ENCODE peak calls at places on chromosomes 2 and 18, in four cellular contexts. J, F, R and D are unnamed samples.

GRCh38 chr18:28399781-28400362 is 222.9 kb upstream of the CDH2 start:
- DNase-seq in J (no peak), R (no peak), F (no peak), D (no peak)

GRCh38 chr2:73981081-73981968 is 3.4 kb upstream of the TET3 start:
- DNase-seq in F (no peak), J (peak), R (no peak), D (peak)

GRCh38 chr18:6271585-6271984 is 143.1 kb downstream of the L3MBTL4 start:
- DNase-seq in R (no peak), F (no peak), J (no peak), D (no peak)

GRCh38 chr2:226115102-226115831 is 684.4 kb downstream of the IRS1 start:
- DNase-seq in F (no peak), R (peak), J (no peak), D (peak)

GRCh38 chr2:222250313-222250712 is 48.5 kb downstream of the PAX3 start:
- DNase-seq in F (no peak), R (no peak), J (no peak), D (no peak)

GRCh38 chr2:170928036-170928823 is 823 bp upstream of the GORASP2 start:
- DNase-seq in J (no peak), R (peak), F (no peak), D (peak)

GRCh38 chr2:220096406-220096805 is 469.0 kb downstream of the SLC4A3 start:
- DNase-seq in J (no peak), R (peak), F (no peak), D (peak)

GRCh38 chr2:101949304-101949703 is 42.5 kb upstream of the IL1R2 start:
- DNase-seq in R (no peak), J (no peak), F (no peak), D (no peak)

GRCh38 chr18:58863539-58864145 is 1.0 kb upstream of the ZNF532 start:
- DNase-seq in J (no peak), R (peak), F (peak), D (no peak)

GRCh38 chr2:130837811-130838565 is 1.3 kb downstream of the ARHGEF4 start:
- DNase-seq in F (no peak), J (no peak), R (no peak), D (no peak)

GRCh38 chr2:85396531-85397470 is 13.4 kb downstream of the CAPG start:
- DNase-seq in F (no peak), R (no peak), J (no peak), D (no peak)

GRCh38 chr2:112706170-112706664 is 14.6 kb upstream of the NT5DC4 start:
- DNase-seq in J (no peak), F (no peak), R (peak), D (peak)

GRCh38 chr2:149148195-149149006 is 109.9 kb downstream of the LYPD6B start:
- DNase-seq in F (no peak), J (no peak), R (no peak), D (no peak)

GRCh38 chr2:151437630-151438029 is 27.9 kb downstream of the RIF1 start:
- DNase-seq in F (no peak), J (no peak), R (peak), D (peak)

GRCh38 chr2:12320027-12320734 is 396.6 kb upstream of the TRIB2 start:
- DNase-seq in J (no peak), R (peak), F (no peak), D (no peak)

GRCh38 chr18:57771183-57771582 is 31.9 kb downstream of the ATP8B1 start:
- DNase-seq in J (no peak), F (no peak), R (no peak), D (no peak)

GRCh38 chr2:975095-975494 is 24.4 kb downstream of the SNTG2 start:
- DNase-seq in R (no peak), F (no peak), J (no peak), D (no peak)

GRCh38 chr18:63249781-63250180 is 69.8 kb downstream of the BCL2 start:
- DNase-seq in R (no peak), J (no peak), F (no peak), D (peak)

GRCh38 chr2:138059967-138060635 is 95.8 kb downstream of the HNMT start:
- DNase-seq in R (peak), F (no peak), J (no peak), D (no peak)

GRCh38 chr2:25912851-25913695 is 34.8 kb upstream of the ASXL2 start:
- DNase-seq in R (peak), F (no peak), J (no peak), D (peak)

GRCh38 chr18:41703744-41704530 is 251.1 kb upstream of the PIK3C3 start:
- DNase-seq in R (peak), F (no peak), J (no peak), D (peak)

GRCh38 chr18:40375811-40376210 is 1579.2 kb upstream of the PIK3C3 start:
- DNase-seq in J (no peak), R (peak), F (no peak), D (no peak)

GRCh38 chr2:27996156-27996920 is 105.8 kb downstream of the BABAM2 start:
- DNase-seq in J (no peak), F (no peak), R (no peak), D (no peak)

GRCh38 chr2:28000287-28000686 is 109.8 kb downstream of the BABAM2 start:
- DNase-seq in F (no peak), J (no peak), R (no peak), D (no peak)

GRCh38 chr2:28004086-28004485 is 113.6 kb downstream of the BABAM2 start:
- DNase-seq in F (no peak), R (peak), J (no peak), D (no peak)

GRCh38 chr2:28002181-28002580 is 111.7 kb downstream of the BABAM2 start:
- DNase-seq in F (no peak), J (no peak), R (no peak), D (no peak)
- H3K23ac ChIP-seq in F (no peak), J (no peak), R (no peak), D (no peak)

DNA sequence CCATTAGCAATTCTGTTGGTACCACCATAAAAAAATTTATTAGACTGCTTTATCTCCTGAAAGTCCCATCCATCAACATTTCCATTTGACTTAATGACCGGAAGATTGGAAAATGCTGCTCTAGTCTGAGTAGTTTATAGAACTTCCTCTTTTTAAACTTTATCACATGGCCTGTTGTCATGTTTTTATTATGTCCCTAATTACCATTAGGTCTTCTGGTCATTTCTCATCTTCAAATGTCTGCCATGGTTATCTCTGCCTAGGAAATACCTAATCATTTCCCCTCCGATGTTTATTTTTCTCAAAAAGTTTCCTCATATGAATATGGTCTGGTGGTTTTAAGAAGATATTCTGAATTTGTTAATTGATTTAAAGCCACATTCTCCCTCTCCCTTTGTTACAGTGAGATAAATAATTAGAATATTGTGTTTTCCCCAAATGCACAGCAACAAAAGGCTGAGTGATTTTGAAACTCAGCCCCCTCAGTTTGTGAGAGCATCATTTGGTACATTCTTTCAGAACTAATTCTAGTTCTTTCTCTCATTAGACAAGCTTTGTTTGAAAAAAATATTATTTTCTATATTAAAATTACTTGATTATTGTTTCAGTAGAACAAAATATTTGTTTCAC is 317.1 kb upstream of the ST6GAL2 start:
- DNase-seq in J (no peak), R (no peak), F (no peak), D (no peak)
- H4K8ac ChIP-seq in J (no peak), R (no peak), F (no peak), D (no peak)

GRCh38 chr2:176001281-176001902 is 675 bp downstream of the LNPK start:
- DNase-seq in F (no peak), R (peak), J (no peak), D (peak)
- H3K23ac ChIP-seq in F (peak), R (peak), J (no peak), D (no peak)

GRCh38 chr2:20164734-20165242 is 60.1 kb downstream of the SDC1 start:
- DNase-seq in F (no peak), R (peak), J (no peak), D (no peak)
- H4K8ac ChIP-seq in F (peak), R (peak), J (no peak), D (no peak)

GRCh38 chr2:15986068-15986560 is 45.8 kb downstream of the MYCN start:
- DNase-seq in J (no peak), R (no peak), F (no peak), D (no peak)
- H3K23ac ChIP-seq in J (no peak), R (no peak), F (no peak), D (no peak)